ENCODE peak calls at places on chromosomes 12 and 14, in seven cellular contexts. L is upper lobe of right lung; K is CD8-positive, alpha-beta T cell; D is epithelial cell of esophagus; T is left lung; N is cardiac muscle cell; S is Caco-2. C is an unnamed sample.

GRCh38 chr12:63955831-63956685 is 111.6 kb downstream of the SRGAP1 start:
- DNase-seq in L (no peak), K (no peak), D (peak; percentile 68), T (peak; percentile 35), N (peak; percentile 81), S (no peak), C (peak; percentile 64)

GRCh38 chr14:99592933-99593753 is 10.9 kb downstream of the CCDC85C start:
- DNase-seq in L (no peak), K (no peak), D (no peak), T (no peak), N (no peak), S (no peak), C (no peak)

GRCh38 chr12:57834086-57834876 is 12.2 kb downstream of the CTDSP2 start:
- DNase-seq in L (no peak), K (no peak), D (no peak), T (no peak), N (no peak), S (no peak), C (no peak)

GRCh38 chr12:13463189-13463588 is 266.7 kb downstream of the EMP1 start:
- DNase-seq in L (no peak), K (no peak), D (no peak), T (no peak), N (no peak), S (no peak), C (no peak)

GRCh38 chr12:73677520-73678291 is 859.9 kb upstream of the ATXN7L3B start:
- DNase-seq in L (no peak), K (no peak), D (no peak), T (no peak), N (no peak), S (no peak), C (no peak)

GRCh38 chr12:122238861-122239260 is 13.0 kb upstream of the DIABLO start:
- DNase-seq in L (no peak), K (no peak), D (peak; percentile 76), T (no peak), N (no peak), S (no peak), C (peak; percentile 69)

GRCh38 chr12:80714055-80714454 is 2.7 kb upstream of the MYF5 start:
- DNase-seq in L (no peak), K (no peak), D (peak; percentile 4), T (no peak), N (peak; percentile 32), S (no peak), C (no peak)

GRCh38 chr12:131221946-131222249 is 268.2 kb downstream of the ADGRD1 start:
- DNase-seq in L (no peak), K (no peak), D (no peak), T (no peak), N (no peak), S (no peak), C (no peak)

GRCh38 chr12:52946797-52947547 is 1.9 kb upstream of the KRT18 start:
- DNase-seq in L (no peak), K (no peak), D (no peak), T (no peak), N (no peak), S (no peak), C (peak; percentile 19)

GRCh38 chr12:2341871-2342270 is 289.1 kb downstream of the CACNA1C start:
- DNase-seq in L (no peak), K (no peak), D (peak; percentile 7), T (no peak), N (peak; percentile 80), S (no peak), C (peak; percentile 44)

GRCh38 chr12:123306200-123306599 is 34.5 kb upstream of the CDK2AP1 start:
- DNase-seq in L (no peak), K (no peak), D (no peak), T (no peak), N (no peak), S (no peak), C (no peak)

GRCh38 chr12:14554281-14555008 is 13.2 kb downstream of the PLBD1 start:
- DNase-seq in L (peak; percentile 92), K (no peak), D (peak; percentile 80), T (peak; percentile 92), N (peak; percentile 45), S (no peak), C (peak; percentile 62)

GRCh38 chr12:53381739-53382630 is 2.0 kb downstream of the SP1 start:
- DNase-seq in L (peak; percentile 65), K (peak; percentile 53), D (peak; percentile 97), T (peak; percentile 58), N (peak; percentile 80), S (no peak), C (peak; percentile 96)

GRCh38 chr14:96062506-96062905 is 23.3 kb downstream of the C14orf132 start:
- DNase-seq in L (no peak), K (no peak), D (no peak), T (no peak), N (no peak), S (no peak), C (no peak)

GRCh38 chr14:38004610-38004879 is 203.2 kb upstream of the SSTR1 start:
- DNase-seq in L (no peak), K (no peak), D (no peak), T (no peak), N (no peak), S (no peak), C (no peak)

GRCh38 chr12:109995703-109996482 is at the start of gene GIT2:
- DNase-seq in L (peak; percentile 97), K (peak; percentile 96), D (peak; percentile 93), T (peak; percentile 96), N (peak; percentile 92), S (peak; percentile 92), C (peak; percentile 83)

GRCh38 chr12:31323466-31324115 is 2.4 kb downstream of the SINHCAF start:
- DNase-seq in L (peak; percentile 80), K (peak; percentile 67), D (no peak), T (peak; percentile 57), N (peak; percentile 19), S (peak; percentile 65), C (no peak)

GRCh38 chr12:60398547-60398946 is 802.7 kb downstream of the SLC16A7 start:
- DNase-seq in L (no peak), K (no peak), D (peak; percentile 40), T (no peak), N (no peak), S (no peak), C (peak; percentile 2)

GRCh38 chr12:60399064-60399463 is 803.2 kb downstream of the SLC16A7 start:
- DNase-seq in L (no peak), K (no peak), D (no peak), T (no peak), N (no peak), S (no peak), C (no peak)

DNA sequence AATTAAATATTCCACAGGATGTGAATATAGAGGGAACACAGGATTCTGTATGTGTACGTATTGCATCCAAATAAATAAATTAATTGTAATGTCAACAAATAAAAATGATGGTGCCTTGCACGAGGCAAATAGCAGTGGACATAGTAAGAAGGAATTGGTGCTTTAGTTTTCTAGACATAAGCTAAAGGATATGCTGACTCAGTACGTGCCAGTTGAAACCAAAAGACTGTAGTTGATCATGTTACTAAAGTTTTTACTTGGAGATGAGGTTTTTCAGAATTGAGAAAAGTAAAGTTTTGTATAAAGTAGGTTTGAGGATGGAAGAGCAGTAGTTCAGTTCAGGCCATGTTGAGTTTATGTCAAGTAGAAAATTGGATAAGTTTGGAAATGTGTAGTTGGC is 807.2 kb downstream of the SLC16A7 start:
- DNase-seq in L (no peak), K (no peak), D (no peak), T (no peak), N (no peak), S (no peak), C (no peak)
- TF ChIP-seq CTCF in L (no peak), K (no peak), D (no peak), T (no peak), N (no peak), S (no peak), C (no peak)

DNA sequence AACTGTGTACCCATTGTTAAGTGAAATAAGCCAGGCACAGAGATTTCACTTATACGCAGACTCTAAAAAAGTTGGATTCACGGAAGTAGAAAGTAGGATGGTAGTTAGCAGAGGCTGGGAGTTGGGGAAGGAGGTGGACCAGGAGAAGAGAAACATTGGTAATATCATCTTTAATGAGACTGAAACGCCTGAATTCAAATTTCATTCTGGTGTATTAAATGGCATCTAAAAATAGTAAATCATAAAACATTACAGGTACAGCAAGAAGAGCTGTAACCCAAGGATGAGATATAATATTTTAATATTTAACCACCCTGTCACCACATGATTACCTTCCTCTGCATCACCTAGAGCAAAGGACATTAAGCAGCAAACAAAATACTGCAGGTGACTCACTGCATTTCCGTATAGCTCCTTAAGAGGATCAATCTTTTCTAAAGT is 99.4 kb downstream of the EPS8 start:
- DNase-seq in L (no peak), K (no peak), D (peak; percentile 29), T (no peak), N (no peak), S (no peak), C (peak; percentile 26)
- H3K4me3 ChIP-seq in L (no peak overlapping the region), K (no peak overlapping the region), D (no peak overlapping the region), T (no peak overlapping the region), N (no peak overlapping the region), S (no peak overlapping the region), C (no peak overlapping the region)

GRCh38 chr12:108234155-108234554 is 105.0 kb downstream of the CMKLR1 start:
- DNase-seq in L (no peak), K (no peak), D (no peak), T (no peak), N (peak; percentile 21), S (no peak), C (no peak)
- TF ChIP-seq CTCF in L (peak; percentile 47), K (no peak), D (no peak), T (peak; percentile 11), N (peak; percentile 13), S (no peak), C (no peak)

GRCh38 chr12:70719084-70719483 is 81.9 kb upstream of the PTPRB start:
- DNase-seq in L (no peak), K (no peak), D (no peak), T (no peak), N (no peak), S (no peak), C (no peak)

GRCh38 chr12:70722584-70723343 is 85.5 kb upstream of the PTPRB start:
- DNase-seq in L (no peak), K (no peak), D (no peak), T (no peak), N (peak; percentile 75), S (no peak), C (no peak)

GRCh38 chr12:70721216-70721615 is 84.0 kb upstream of the PTPRB start:
- DNase-seq in L (no peak), K (no peak), D (no peak), T (no peak), N (no peak), S (no peak), C (no peak)

GRCh38 chr12:70721958-70722357 is 84.7 kb upstream of the PTPRB start:
- DNase-seq in L (no peak), K (no peak), D (no peak), T (no peak), N (no peak), S (no peak), C (no peak)

DNA sequence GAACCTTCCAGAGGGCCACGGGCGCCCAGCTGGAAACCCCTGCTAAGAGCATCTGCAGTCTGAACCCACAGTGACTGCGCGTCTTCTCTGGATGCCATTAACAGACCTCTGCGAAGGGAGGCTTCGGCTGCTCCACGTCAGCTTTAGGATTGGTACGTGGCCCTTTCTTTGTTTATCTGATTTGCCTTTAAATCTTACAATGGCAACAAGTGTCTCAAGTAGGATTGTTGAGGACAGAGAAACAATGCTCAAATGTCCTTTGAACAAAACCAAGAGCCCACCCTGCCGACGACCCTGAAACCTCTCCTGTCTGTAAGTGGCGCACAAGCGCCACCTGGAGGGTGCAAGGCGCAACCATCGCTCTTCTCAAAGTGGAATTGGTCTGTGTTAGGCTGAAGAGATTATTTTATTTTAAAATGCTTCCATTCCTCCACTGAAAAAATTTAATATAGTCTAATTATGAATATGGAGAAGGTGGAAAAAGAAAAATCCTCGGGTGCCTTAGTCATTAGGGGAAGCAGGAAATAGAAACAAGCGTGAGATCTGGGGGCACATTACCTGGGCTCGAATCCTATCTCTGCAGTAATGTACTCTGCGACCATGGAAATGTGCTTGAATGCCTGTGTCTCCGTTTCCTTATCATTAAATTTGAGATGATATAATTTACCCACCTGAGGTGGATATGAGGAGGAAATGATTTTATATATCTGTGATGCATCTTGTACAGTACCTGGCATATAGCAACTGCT is 82.6 kb upstream of the PTPRB start:
- DNase-seq in L (peak; percentile 67), K (no peak), D (peak; percentile 33), T (peak; percentile 34), N (peak; percentile 72), S (no peak), C (peak; percentile 6)
- H3K4me3 ChIP-seq in L (peak overlapping the region; percentile 34), K (no peak overlapping the region), D (peak overlapping the region; percentile 20), T (no peak overlapping the region), N (peak overlapping the region; percentile 9), S (no peak overlapping the region), C (no peak overlapping the region)